ENCODE peak calls at places on chromosomes 7 and 10, in ten cellular contexts. One of them, this sample, is unnamed.

GRCh38 chr7:21412291-21412896 is 15.5 kb upstream of the SP4 start:
- DNase-seq in Caco-2: no peak
- DNase-seq in RCC 7860: no peak
- DNase-seq in right lobe of liver: no peak
- DNase-seq in stimulated activated CD4-positive, alpha-beta T cell treated with anti-CD3 and anti-CD28 coated beads, TNF-alpha, amount 100 ng/mL, for 24 hours: no peak
- DNase-seq in effector memory CD8-positive, alpha-beta T cell: peak
- DNase-seq in kidney epithelial cell: no peak
- DNase-seq in GM03348: no peak
- DNase-seq in neural crest cell: no peak
- DNase-seq in mesothelial cell of epicardium: no peak
- DNase-seq in this sample: no peak

GRCh38 chr7:31811650-31812461 is 124.8 kb downstream of the PPP1R17 start:
- DNase-seq in mesothelial cell of epicardium: no peak
- DNase-seq in effector memory CD8-positive, alpha-beta T cell: no peak
- DNase-seq in RCC 7860: peak
- DNase-seq in neural crest cell: no peak
- DNase-seq in kidney epithelial cell: no peak
- DNase-seq in GM03348: peak
- DNase-seq in right lobe of liver: no peak
- DNase-seq in Caco-2: no peak
- DNase-seq in stimulated activated CD4-positive, alpha-beta T cell treated with anti-CD3 and anti-CD28 coated beads, TNF-alpha, amount 100 ng/mL, for 24 hours: no peak
- DNase-seq in this sample: no peak

GRCh38 chr10:124681626-124682552 is 62.3 kb downstream of the FAM53B start:
- DNase-seq in mesothelial cell of epicardium: no peak
- DNase-seq in stimulated activated CD4-positive, alpha-beta T cell treated with anti-CD3 and anti-CD28 coated beads, TNF-alpha, amount 100 ng/mL, for 24 hours: no peak
- DNase-seq in Caco-2: no peak
- DNase-seq in right lobe of liver: peak
- DNase-seq in kidney epithelial cell: no peak
- DNase-seq in RCC 7860: no peak
- DNase-seq in GM03348: no peak
- DNase-seq in neural crest cell: no peak
- DNase-seq in effector memory CD8-positive, alpha-beta T cell: no peak
- DNase-seq in this sample: no peak

GRCh38 chr7:111682576-111683372 is 120.5 kb upstream of the IMMP2L start:
- DNase-seq in GM03348: peak
- DNase-seq in effector memory CD8-positive, alpha-beta T cell: no peak
- DNase-seq in RCC 7860: no peak
- DNase-seq in right lobe of liver: no peak
- DNase-seq in Caco-2: no peak
- DNase-seq in neural crest cell: no peak
- DNase-seq in kidney epithelial cell: no peak
- DNase-seq in mesothelial cell of epicardium: no peak
- DNase-seq in stimulated activated CD4-positive, alpha-beta T cell treated with anti-CD3 and anti-CD28 coated beads, TNF-alpha, amount 100 ng/mL, for 24 hours: no peak
- DNase-seq in this sample: no peak

GRCh38 chr7:5679741-5680473 is 101.6 kb downstream of the RNF216 start:
- DNase-seq in effector memory CD8-positive, alpha-beta T cell: no peak
- DNase-seq in neural crest cell: no peak
- DNase-seq in stimulated activated CD4-positive, alpha-beta T cell treated with anti-CD3 and anti-CD28 coated beads, TNF-alpha, amount 100 ng/mL, for 24 hours: no peak
- DNase-seq in kidney epithelial cell: no peak
- DNase-seq in Caco-2: no peak
- DNase-seq in GM03348: no peak
- DNase-seq in RCC 7860: no peak
- DNase-seq in mesothelial cell of epicardium: no peak
- DNase-seq in right lobe of liver: no peak
- DNase-seq in this sample: no peak

GRCh38 chr10:3624367-3624766 is 160.6 kb downstream of the KLF6 start:
- DNase-seq in RCC 7860: no peak
- DNase-seq in stimulated activated CD4-positive, alpha-beta T cell treated with anti-CD3 and anti-CD28 coated beads, TNF-alpha, amount 100 ng/mL, for 24 hours: no peak
- DNase-seq in right lobe of liver: no peak
- DNase-seq in Caco-2: no peak
- DNase-seq in effector memory CD8-positive, alpha-beta T cell: no peak
- DNase-seq in mesothelial cell of epicardium: no peak
- DNase-seq in neural crest cell: no peak
- DNase-seq in kidney epithelial cell: no peak
- DNase-seq in GM03348: no peak
- DNase-seq in this sample: no peak

GRCh38 chr10:108957681-108958080 is 965.6 kb downstream of the XPNPEP1 start:
- DNase-seq in RCC 7860: no peak
- DNase-seq in Caco-2: no peak
- DNase-seq in kidney epithelial cell: no peak
- DNase-seq in effector memory CD8-positive, alpha-beta T cell: no peak
- DNase-seq in mesothelial cell of epicardium: no peak
- DNase-seq in neural crest cell: no peak
- DNase-seq in GM03348: peak
- DNase-seq in right lobe of liver: no peak
- DNase-seq in stimulated activated CD4-positive, alpha-beta T cell treated with anti-CD3 and anti-CD28 coated beads, TNF-alpha, amount 100 ng/mL, for 24 hours: no peak
- DNase-seq in this sample: no peak

GRCh38 chr10:31660301-31660700 is 268.3 kb downstream of the ARHGAP12 start:
- DNase-seq in right lobe of liver: no peak
- DNase-seq in kidney epithelial cell: no peak
- DNase-seq in RCC 7860: no peak
- DNase-seq in mesothelial cell of epicardium: no peak
- DNase-seq in Caco-2: no peak
- DNase-seq in GM03348: no peak
- DNase-seq in neural crest cell: no peak
- DNase-seq in effector memory CD8-positive, alpha-beta T cell: no peak
- DNase-seq in stimulated activated CD4-positive, alpha-beta T cell treated with anti-CD3 and anti-CD28 coated beads, TNF-alpha, amount 100 ng/mL, for 24 hours: no peak
- DNase-seq in this sample: no peak

GRCh38 chr7:128453836-128454804 is 1.6 kb upstream of the HILPDA start:
- DNase-seq in stimulated activated CD4-positive, alpha-beta T cell treated with anti-CD3 and anti-CD28 coated beads, TNF-alpha, amount 100 ng/mL, for 24 hours: no peak
- DNase-seq in GM03348: peak
- DNase-seq in Caco-2: peak
- DNase-seq in RCC 7860: peak
- DNase-seq in neural crest cell: peak
- DNase-seq in right lobe of liver: peak
- DNase-seq in mesothelial cell of epicardium: peak
- DNase-seq in kidney epithelial cell: no peak
- DNase-seq in effector memory CD8-positive, alpha-beta T cell: no peak
- DNase-seq in this sample: no peak

GRCh38 chr7:69177941-69178494 is 420.3 kb upstream of the AUTS2 start:
- DNase-seq in stimulated activated CD4-positive, alpha-beta T cell treated with anti-CD3 and anti-CD28 coated beads, TNF-alpha, amount 100 ng/mL, for 24 hours: no peak
- DNase-seq in effector memory CD8-positive, alpha-beta T cell: no peak
- DNase-seq in kidney epithelial cell: no peak
- DNase-seq in neural crest cell: no peak
- DNase-seq in mesothelial cell of epicardium: no peak
- DNase-seq in Caco-2: no peak
- DNase-seq in right lobe of liver: no peak
- DNase-seq in GM03348: peak
- DNase-seq in RCC 7860: peak
- DNase-seq in this sample: no peak

GRCh38 chr10:116667484-116667883 is 46.7 kb downstream of the PNLIPRP2 start:
- DNase-seq in Caco-2: no peak
- DNase-seq in right lobe of liver: no peak
- DNase-seq in neural crest cell: no peak
- DNase-seq in kidney epithelial cell: no peak
- DNase-seq in stimulated activated CD4-positive, alpha-beta T cell treated with anti-CD3 and anti-CD28 coated beads, TNF-alpha, amount 100 ng/mL, for 24 hours: no peak
- DNase-seq in mesothelial cell of epicardium: no peak
- DNase-seq in RCC 7860: no peak
- DNase-seq in GM03348: no peak
- DNase-seq in effector memory CD8-positive, alpha-beta T cell: no peak
- DNase-seq in this sample: no peak

GRCh38 chr7:50304158-50304910 is at the start of gene IKZF1:
- DNase-seq in kidney epithelial cell: no peak
- DNase-seq in GM03348: peak
- DNase-seq in right lobe of liver: peak
- DNase-seq in Caco-2: no peak
- DNase-seq in mesothelial cell of epicardium: no peak
- DNase-seq in neural crest cell: peak
- DNase-seq in stimulated activated CD4-positive, alpha-beta T cell treated with anti-CD3 and anti-CD28 coated beads, TNF-alpha, amount 100 ng/mL, for 24 hours: no peak
- DNase-seq in RCC 7860: no peak
- DNase-seq in effector memory CD8-positive, alpha-beta T cell: peak
- DNase-seq in this sample: peak

This sample was measured in NK-92 treated with Interleukin-12 subunit alpha and Interleukin-12 subunit beta, amount 100 ng/mL, for 24 hours.